ENCODE peak calls at places on chromosomes 1 and 21, in four cellular contexts. One of them, this sample, is unnamed.

GRCh38 chr1:53576381-53576801 is 117.2 kb downstream of the DMRTB1 start:
- DNase-seq in stimulated activated CD8-positive, alpha-beta memory T cell treated with anti-CD3 and anti-CD28 coated beads, Interleukin-2, amount 100 ng/mL, for 1 hour: no peak
- DNase-seq in iPS-NIHi11: no peak
- DNase-seq in activated CD8-positive, alpha-beta T cell treated with anti-CD3 and anti-CD28 coated beads for 36 hours: no peak
- DNase-seq in this sample: no peak

GRCh38 chr1:191969287-191969686 is 189.0 kb upstream of the RGS18 start:
- DNase-seq in stimulated activated CD8-positive, alpha-beta memory T cell treated with anti-CD3 and anti-CD28 coated beads, Interleukin-2, amount 100 ng/mL, for 1 hour: no peak
- DNase-seq in iPS-NIHi11: no peak
- DNase-seq in activated CD8-positive, alpha-beta T cell treated with anti-CD3 and anti-CD28 coated beads for 36 hours: no peak
- DNase-seq in this sample: no peak

GRCh38 chr1:80358141-80358540 is 1351.6 kb upstream of the ADGRL4 start:
- DNase-seq in stimulated activated CD8-positive, alpha-beta memory T cell treated with anti-CD3 and anti-CD28 coated beads, Interleukin-2, amount 100 ng/mL, for 1 hour: no peak
- DNase-seq in iPS-NIHi11: no peak
- DNase-seq in activated CD8-positive, alpha-beta T cell treated with anti-CD3 and anti-CD28 coated beads for 36 hours: no peak
- DNase-seq in this sample: no peak

GRCh38 chr1:159881930-159882839 is 17.8 kb downstream of the CFAP45 start:
- DNase-seq in stimulated activated CD8-positive, alpha-beta memory T cell treated with anti-CD3 and anti-CD28 coated beads, Interleukin-2, amount 100 ng/mL, for 1 hour: no peak
- DNase-seq in iPS-NIHi11: no peak
- DNase-seq in activated CD8-positive, alpha-beta T cell treated with anti-CD3 and anti-CD28 coated beads for 36 hours: peak; percentile 25
- DNase-seq in this sample: peak; percentile 45

GRCh38 chr1:43008106-43008424 is 49.4 kb upstream of the SLC2A1 start:
- DNase-seq in stimulated activated CD8-positive, alpha-beta memory T cell treated with anti-CD3 and anti-CD28 coated beads, Interleukin-2, amount 100 ng/mL, for 1 hour: no peak
- DNase-seq in iPS-NIHi11: peak; percentile 26
- DNase-seq in activated CD8-positive, alpha-beta T cell treated with anti-CD3 and anti-CD28 coated beads for 36 hours: no peak
- DNase-seq in this sample: no peak

GRCh38 chr1:93566227-93566626 is 115.4 kb downstream of the BCAR3 start:
- DNase-seq in stimulated activated CD8-positive, alpha-beta memory T cell treated with anti-CD3 and anti-CD28 coated beads, Interleukin-2, amount 100 ng/mL, for 1 hour: no peak
- DNase-seq in iPS-NIHi11: no peak
- DNase-seq in activated CD8-positive, alpha-beta T cell treated with anti-CD3 and anti-CD28 coated beads for 36 hours: no peak
- DNase-seq in this sample: no peak

GRCh38 chr1:104621221-104621620 is 871.5 kb downstream of the AMY1C start:
- DNase-seq in stimulated activated CD8-positive, alpha-beta memory T cell treated with anti-CD3 and anti-CD28 coated beads, Interleukin-2, amount 100 ng/mL, for 1 hour: no peak
- DNase-seq in iPS-NIHi11: no peak
- DNase-seq in activated CD8-positive, alpha-beta T cell treated with anti-CD3 and anti-CD28 coated beads for 36 hours: no peak
- DNase-seq in this sample: no peak

GRCh38 chr1:156480411-156481192 is 20.0 kb downstream of the MEF2D start:
- DNase-seq in stimulated activated CD8-positive, alpha-beta memory T cell treated with anti-CD3 and anti-CD28 coated beads, Interleukin-2, amount 100 ng/mL, for 1 hour: peak; percentile 55
- DNase-seq in iPS-NIHi11: peak; percentile 92
- DNase-seq in activated CD8-positive, alpha-beta T cell treated with anti-CD3 and anti-CD28 coated beads for 36 hours: peak; percentile 83
- DNase-seq in this sample: no peak

GRCh38 chr1:170735366-170736263 is 71.7 kb downstream of the PRRX1 start:
- DNase-seq in stimulated activated CD8-positive, alpha-beta memory T cell treated with anti-CD3 and anti-CD28 coated beads, Interleukin-2, amount 100 ng/mL, for 1 hour: no peak
- DNase-seq in iPS-NIHi11: no peak
- DNase-seq in activated CD8-positive, alpha-beta T cell treated with anti-CD3 and anti-CD28 coated beads for 36 hours: no peak
- DNase-seq in this sample: no peak

GRCh38 chr21:31647650-31648049 is 11.8 kb upstream of the SOD1 start:
- DNase-seq in stimulated activated CD8-positive, alpha-beta memory T cell treated with anti-CD3 and anti-CD28 coated beads, Interleukin-2, amount 100 ng/mL, for 1 hour: no peak
- DNase-seq in iPS-NIHi11: no peak
- DNase-seq in activated CD8-positive, alpha-beta T cell treated with anti-CD3 and anti-CD28 coated beads for 36 hours: no peak
- DNase-seq in this sample: no peak

GRCh38 chr1:206821493-206821892 is 43.9 kb upstream of the IL20 start:
- DNase-seq in stimulated activated CD8-positive, alpha-beta memory T cell treated with anti-CD3 and anti-CD28 coated beads, Interleukin-2, amount 100 ng/mL, for 1 hour: no peak
- DNase-seq in iPS-NIHi11: no peak
- DNase-seq in activated CD8-positive, alpha-beta T cell treated with anti-CD3 and anti-CD28 coated beads for 36 hours: no peak
- DNase-seq in this sample: no peak

GRCh38 chr1:222171005-222171404 is 376.9 kb downstream of the HHIPL2 start:
- DNase-seq in stimulated activated CD8-positive, alpha-beta memory T cell treated with anti-CD3 and anti-CD28 coated beads, Interleukin-2, amount 100 ng/mL, for 1 hour: no peak
- DNase-seq in iPS-NIHi11: peak; percentile 60
- DNase-seq in activated CD8-positive, alpha-beta T cell treated with anti-CD3 and anti-CD28 coated beads for 36 hours: no peak
- DNase-seq in this sample: peak; percentile 5

GRCh38 chr21:41825881-41826280 is 53.3 kb downstream of the PRDM15 start:
- DNase-seq in stimulated activated CD8-positive, alpha-beta memory T cell treated with anti-CD3 and anti-CD28 coated beads, Interleukin-2, amount 100 ng/mL, for 1 hour: no peak
- DNase-seq in iPS-NIHi11: no peak
- DNase-seq in activated CD8-positive, alpha-beta T cell treated with anti-CD3 and anti-CD28 coated beads for 36 hours: no peak
- DNase-seq in this sample: no peak

GRCh38 chr1:231603598-231604275 is 22.9 kb upstream of the DISC1 start:
- DNase-seq in stimulated activated CD8-positive, alpha-beta memory T cell treated with anti-CD3 and anti-CD28 coated beads, Interleukin-2, amount 100 ng/mL, for 1 hour: no peak
- DNase-seq in iPS-NIHi11: peak; percentile 60
- DNase-seq in activated CD8-positive, alpha-beta T cell treated with anti-CD3 and anti-CD28 coated beads for 36 hours: peak; percentile 45
- DNase-seq in this sample: no peak

GRCh38 chr1:244802556-244803239 is 32.8 kb upstream of the COX20 start:
- DNase-seq in stimulated activated CD8-positive, alpha-beta memory T cell treated with anti-CD3 and anti-CD28 coated beads, Interleukin-2, amount 100 ng/mL, for 1 hour: no peak
- DNase-seq in iPS-NIHi11: no peak
- DNase-seq in activated CD8-positive, alpha-beta T cell treated with anti-CD3 and anti-CD28 coated beads for 36 hours: no peak
- DNase-seq in this sample: no peak

GRCh38 chr1:227895828-227896685 is 51.7 kb downstream of the WNT9A start:
- DNase-seq in stimulated activated CD8-positive, alpha-beta memory T cell treated with anti-CD3 and anti-CD28 coated beads, Interleukin-2, amount 100 ng/mL, for 1 hour: no peak
- DNase-seq in iPS-NIHi11: peak; percentile 70
- DNase-seq in activated CD8-positive, alpha-beta T cell treated with anti-CD3 and anti-CD28 coated beads for 36 hours: no peak
- DNase-seq in this sample: peak; percentile 11

GRCh38 chr1:16256478-16256877 is 19.5 kb upstream of the CPLANE2 start:
- DNase-seq in stimulated activated CD8-positive, alpha-beta memory T cell treated with anti-CD3 and anti-CD28 coated beads, Interleukin-2, amount 100 ng/mL, for 1 hour: no peak
- DNase-seq in iPS-NIHi11: no peak
- DNase-seq in activated CD8-positive, alpha-beta T cell treated with anti-CD3 and anti-CD28 coated beads for 36 hours: no peak
- DNase-seq in this sample: no peak

GRCh38 chr1:153790996-153791855 is 16.0 kb downstream of the SLC27A3 start:
- DNase-seq in stimulated activated CD8-positive, alpha-beta memory T cell treated with anti-CD3 and anti-CD28 coated beads, Interleukin-2, amount 100 ng/mL, for 1 hour: no peak
- DNase-seq in iPS-NIHi11: no peak
- DNase-seq in activated CD8-positive, alpha-beta T cell treated with anti-CD3 and anti-CD28 coated beads for 36 hours: peak; percentile 62
- DNase-seq in this sample: peak; percentile 76

GRCh38 chr1:40204855-40205254 is 42.9 kb upstream of the TMCO2 start:
- DNase-seq in stimulated activated CD8-positive, alpha-beta memory T cell treated with anti-CD3 and anti-CD28 coated beads, Interleukin-2, amount 100 ng/mL, for 1 hour: no peak
- DNase-seq in iPS-NIHi11: no peak
- DNase-seq in activated CD8-positive, alpha-beta T cell treated with anti-CD3 and anti-CD28 coated beads for 36 hours: no peak
- DNase-seq in this sample: no peak

GRCh38 chr1:160628799-160629263 is 18.0 kb downstream of the SLAMF1 start:
- DNase-seq in stimulated activated CD8-positive, alpha-beta memory T cell treated with anti-CD3 and anti-CD28 coated beads, Interleukin-2, amount 100 ng/mL, for 1 hour: no peak
- DNase-seq in iPS-NIHi11: no peak
- DNase-seq in activated CD8-positive, alpha-beta T cell treated with anti-CD3 and anti-CD28 coated beads for 36 hours: no peak
- DNase-seq in this sample: no peak

GRCh38 chr1:3390291-3390690 is 64.2 kb upstream of the ARHGEF16 start:
- DNase-seq in stimulated activated CD8-positive, alpha-beta memory T cell treated with anti-CD3 and anti-CD28 coated beads, Interleukin-2, amount 100 ng/mL, for 1 hour: no peak
- DNase-seq in iPS-NIHi11: no peak
- DNase-seq in activated CD8-positive, alpha-beta T cell treated with anti-CD3 and anti-CD28 coated beads for 36 hours: no peak
- DNase-seq in this sample: no peak

GRCh38 chr1:26787381-26787705 is 407 bp upstream of the PIGV start:
- DNase-seq in stimulated activated CD8-positive, alpha-beta memory T cell treated with anti-CD3 and anti-CD28 coated beads, Interleukin-2, amount 100 ng/mL, for 1 hour: peak; percentile 61
- DNase-seq in iPS-NIHi11: peak; percentile 40
- DNase-seq in activated CD8-positive, alpha-beta T cell treated with anti-CD3 and anti-CD28 coated beads for 36 hours: peak; percentile 94
- DNase-seq in this sample: no peak

GRCh38 chr1:36876990-36877389 is 157.3 kb downstream of the GRIK3 start:
- DNase-seq in stimulated activated CD8-positive, alpha-beta memory T cell treated with anti-CD3 and anti-CD28 coated beads, Interleukin-2, amount 100 ng/mL, for 1 hour: no peak
- DNase-seq in iPS-NIHi11: no peak
- DNase-seq in activated CD8-positive, alpha-beta T cell treated with anti-CD3 and anti-CD28 coated beads for 36 hours: no peak
- DNase-seq in this sample: no peak

GRCh38 chr1:50970508-50970885 is 452 bp downstream of the CDKN2C start:
- DNase-seq in stimulated activated CD8-positive, alpha-beta memory T cell treated with anti-CD3 and anti-CD28 coated beads, Interleukin-2, amount 100 ng/mL, for 1 hour: no peak
- DNase-seq in iPS-NIHi11: no peak
- DNase-seq in activated CD8-positive, alpha-beta T cell treated with anti-CD3 and anti-CD28 coated beads for 36 hours: no peak
- DNase-seq in this sample: no peak

GRCh38 chr1:41312991-41313645 is 48.1 kb upstream of the FOXO6 start:
- DNase-seq in stimulated activated CD8-positive, alpha-beta memory T cell treated with anti-CD3 and anti-CD28 coated beads, Interleukin-2, amount 100 ng/mL, for 1 hour: no peak
- DNase-seq in iPS-NIHi11: no peak
- DNase-seq in activated CD8-positive, alpha-beta T cell treated with anti-CD3 and anti-CD28 coated beads for 36 hours: no peak
- DNase-seq in this sample: no peak

GRCh38 chr21:31557956-31558838 is 101.3 kb upstream of the SOD1 start:
- DNase-seq in stimulated activated CD8-positive, alpha-beta memory T cell treated with anti-CD3 and anti-CD28 coated beads, Interleukin-2, amount 100 ng/mL, for 1 hour: no peak
- DNase-seq in iPS-NIHi11: peak; percentile 27
- DNase-seq in activated CD8-positive, alpha-beta T cell treated with anti-CD3 and anti-CD28 coated beads for 36 hours: peak; percentile 53
- DNase-seq in this sample: no peak

GRCh38 chr1:228500143-228500736 is 13.1 kb downstream of the RNF187 start:
- DNase-seq in stimulated activated CD8-positive, alpha-beta memory T cell treated with anti-CD3 and anti-CD28 coated beads, Interleukin-2, amount 100 ng/mL, for 1 hour: no peak
- DNase-seq in iPS-NIHi11: no peak
- DNase-seq in activated CD8-positive, alpha-beta T cell treated with anti-CD3 and anti-CD28 coated beads for 36 hours: no peak
- DNase-seq in this sample: no peak

GRCh38 chr21:41753001-41753725 is 13.7 kb downstream of the RIPK4 start:
- DNase-seq in stimulated activated CD8-positive, alpha-beta memory T cell treated with anti-CD3 and anti-CD28 coated beads, Interleukin-2, amount 100 ng/mL, for 1 hour: no peak
- DNase-seq in iPS-NIHi11: no peak
- DNase-seq in activated CD8-positive, alpha-beta T cell treated with anti-CD3 and anti-CD28 coated beads for 36 hours: no peak
- DNase-seq in this sample: no peak

GRCh38 chr1:173191011-173191410 is 16.1 kb downstream of the TNFSF4 start:
- DNase-seq in stimulated activated CD8-positive, alpha-beta memory T cell treated with anti-CD3 and anti-CD28 coated beads, Interleukin-2, amount 100 ng/mL, for 1 hour: no peak
- DNase-seq in iPS-NIHi11: no peak
- DNase-seq in activated CD8-positive, alpha-beta T cell treated with anti-CD3 and anti-CD28 coated beads for 36 hours: no peak
- DNase-seq in this sample: no peak

GRCh38 chr1:157961805-157962762 is 31.4 kb upstream of the KIRREL1 start:
- DNase-seq in stimulated activated CD8-positive, alpha-beta memory T cell treated with anti-CD3 and anti-CD28 coated beads, Interleukin-2, amount 100 ng/mL, for 1 hour: no peak
- DNase-seq in iPS-NIHi11: no peak
- DNase-seq in activated CD8-positive, alpha-beta T cell treated with anti-CD3 and anti-CD28 coated beads for 36 hours: peak; percentile 3
- DNase-seq in this sample: no peak

GRCh38 chr1:117416546-117417117 is 49.4 kb downstream of the MAN1A2 start:
- DNase-seq in stimulated activated CD8-positive, alpha-beta memory T cell treated with anti-CD3 and anti-CD28 coated beads, Interleukin-2, amount 100 ng/mL, for 1 hour: no peak
- DNase-seq in iPS-NIHi11: peak; percentile 16
- DNase-seq in activated CD8-positive, alpha-beta T cell treated with anti-CD3 and anti-CD28 coated beads for 36 hours: no peak
- DNase-seq in this sample: no peak

GRCh38 chr1:70247122-70247521 is 25.9 kb downstream of the SRSF11 start:
- DNase-seq in stimulated activated CD8-positive, alpha-beta memory T cell treated with anti-CD3 and anti-CD28 coated beads, Interleukin-2, amount 100 ng/mL, for 1 hour: no peak
- DNase-seq in iPS-NIHi11: no peak
- DNase-seq in activated CD8-positive, alpha-beta T cell treated with anti-CD3 and anti-CD28 coated beads for 36 hours: no peak
- DNase-seq in this sample: no peak

GRCh38 chr1:18038051-18038450 is 69.5 kb upstream of the IGSF21 start:
- DNase-seq in stimulated activated CD8-positive, alpha-beta memory T cell treated with anti-CD3 and anti-CD28 coated beads, Interleukin-2, amount 100 ng/mL, for 1 hour: no peak
- DNase-seq in iPS-NIHi11: no peak
- DNase-seq in activated CD8-positive, alpha-beta T cell treated with anti-CD3 and anti-CD28 coated beads for 36 hours: no peak
- DNase-seq in this sample: no peak

This sample was measured in amniotic stem cell.